ENCODE peak calls at places on chromosomes 6 and 20, in five cellular contexts. One of them, this sample, is unnamed.

GRCh38 chr6:1802495-1803395 is 193.0 kb downstream of the FOXC1 start:
- DNase-seq in kidney epithelial cell: no peak
- DNase-seq in colonic mucosa: no peak
- DNase-seq in HFF-Myc: no peak
- DNase-seq in ovary: no peak
- DNase-seq in this sample: no peak

GRCh38 chr6:170131351-170131750 is 159.5 kb downstream of the DLL1 start:
- DNase-seq in ovary: peak
- DNase-seq in kidney epithelial cell: no peak
- DNase-seq in HFF-Myc: no peak
- DNase-seq in colonic mucosa: no peak
- DNase-seq in this sample: no peak

GRCh38 chr20:56212071-56212470 is 36.5 kb upstream of the MC3R start:
- DNase-seq in HFF-Myc: no peak
- DNase-seq in kidney epithelial cell: no peak
- DNase-seq in ovary: no peak
- DNase-seq in colonic mucosa: no peak
- DNase-seq in this sample: no peak

GRCh38 chr6:138948028-138948427 is 40.0 kb downstream of the REPS1 start:
- DNase-seq in colonic mucosa: no peak
- DNase-seq in HFF-Myc: no peak
- DNase-seq in ovary: no peak
- DNase-seq in kidney epithelial cell: no peak
- DNase-seq in this sample: peak

GRCh38 chr20:58021481-58021880 is 207.0 kb downstream of the ANKRD60 start:
- DNase-seq in HFF-Myc: no peak
- DNase-seq in kidney epithelial cell: no peak
- DNase-seq in colonic mucosa: no peak
- DNase-seq in ovary: peak
- DNase-seq in this sample: no peak

GRCh38 chr6:27178860-27179259 is 68.6 kb upstream of the PRSS16 start:
- DNase-seq in HFF-Myc: no peak
- DNase-seq in kidney epithelial cell: no peak
- DNase-seq in ovary: no peak
- DNase-seq in colonic mucosa: no peak
- DNase-seq in this sample: no peak

GRCh38 chr6:143060806-143061596 is at the start of gene AIG1:
- DNase-seq in ovary: peak
- DNase-seq in kidney epithelial cell: no peak
- DNase-seq in colonic mucosa: peak
- DNase-seq in HFF-Myc: peak
- DNase-seq in this sample: peak

GRCh38 chr20:2455771-2456497 is 14.7 kb downstream of the SNRPB start:
- DNase-seq in kidney epithelial cell: no peak
- DNase-seq in ovary: no peak
- DNase-seq in colonic mucosa: no peak
- DNase-seq in HFF-Myc: no peak
- DNase-seq in this sample: no peak

GRCh38 chr6:107655245-107655644 is 165.3 kb downstream of the SOBP start:
- DNase-seq in HFF-Myc: no peak
- DNase-seq in kidney epithelial cell: no peak
- DNase-seq in ovary: no peak
- DNase-seq in colonic mucosa: no peak
- DNase-seq in this sample: no peak

GRCh38 chr6:90021701-90022100 is 127.4 kb downstream of the GJA10 start:
- DNase-seq in ovary: no peak
- DNase-seq in colonic mucosa: no peak
- DNase-seq in kidney epithelial cell: no peak
- DNase-seq in HFF-Myc: no peak
- DNase-seq in this sample: no peak

DNA sequence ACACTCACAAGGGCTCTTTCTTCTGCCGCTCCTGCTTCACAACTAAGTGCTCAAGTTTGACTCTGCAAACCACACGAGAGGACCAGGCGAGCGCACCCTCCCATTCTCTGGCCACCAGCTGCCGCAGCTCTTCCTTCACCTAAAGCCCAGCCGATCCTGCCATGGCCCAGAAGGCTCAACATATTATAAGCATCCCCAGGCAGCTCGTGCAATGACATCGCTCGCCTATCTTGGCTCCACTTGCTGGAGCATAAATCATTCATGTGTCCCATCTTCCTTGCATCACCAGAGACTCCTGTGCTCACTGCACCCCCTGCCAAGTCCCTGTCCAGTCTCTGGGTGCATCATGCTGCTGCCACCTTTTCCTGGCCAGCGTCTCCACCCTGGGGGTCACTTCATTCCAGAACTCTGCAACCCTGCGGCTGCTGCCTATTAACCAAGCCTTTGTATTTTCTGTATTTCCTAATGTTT is 59.0 kb downstream of the PSMG4 start:
- DNase-seq in ovary: no peak
- DNase-seq in HFF-Myc: no peak
- DNase-seq in colonic mucosa: no peak
- DNase-seq in kidney epithelial cell: no peak
- DNase-seq in this sample: no peak
- H3K4me3 ChIP-seq in ovary: no peak
- H3K4me3 ChIP-seq in HFF-Myc: no peak
- H3K4me3 ChIP-seq in colonic mucosa: no peak
- H3K4me3 ChIP-seq in kidney epithelial cell: no peak
- H3K4me3 ChIP-seq in this sample: no peak

GRCh38 chr6:157714153-157714490 is 108.9 kb upstream of the SNX9 start:
- DNase-seq in kidney epithelial cell: no peak
- DNase-seq in HFF-Myc: no peak
- DNase-seq in colonic mucosa: no peak
- DNase-seq in ovary: no peak
- DNase-seq in this sample: no peak
- TF ChIP-seq CTCF in kidney epithelial cell: no peak
- TF ChIP-seq CTCF in HFF-Myc: no peak
- TF ChIP-seq CTCF in colonic mucosa: no peak
- TF ChIP-seq CTCF in ovary: no peak
- TF ChIP-seq CTCF in this sample: no peak

GRCh38 chr6:16002332-16003196 is 126.3 kb upstream of the MYLIP start:
- DNase-seq in ovary: no peak
- DNase-seq in colonic mucosa: no peak
- DNase-seq in HFF-Myc: no peak
- DNase-seq in kidney epithelial cell: no peak
- DNase-seq in this sample: no peak

GRCh38 chr6:15997751-15998388 is 131.0 kb upstream of the MYLIP start:
- DNase-seq in colonic mucosa: no peak
- DNase-seq in ovary: no peak
- DNase-seq in kidney epithelial cell: no peak
- DNase-seq in HFF-Myc: no peak
- DNase-seq in this sample: no peak

GRCh38 chr6:16003197-16003491 is 125.7 kb upstream of the MYLIP start:
- DNase-seq in ovary: no peak
- DNase-seq in HFF-Myc: no peak
- DNase-seq in kidney epithelial cell: no peak
- DNase-seq in colonic mucosa: no peak
- DNase-seq in this sample: no peak

GRCh38 chr6:15999201-15999600 is 129.7 kb upstream of the MYLIP start:
- DNase-seq in ovary: no peak
- DNase-seq in HFF-Myc: no peak
- DNase-seq in kidney epithelial cell: no peak
- DNase-seq in colonic mucosa: no peak
- DNase-seq in this sample: no peak

DNA sequence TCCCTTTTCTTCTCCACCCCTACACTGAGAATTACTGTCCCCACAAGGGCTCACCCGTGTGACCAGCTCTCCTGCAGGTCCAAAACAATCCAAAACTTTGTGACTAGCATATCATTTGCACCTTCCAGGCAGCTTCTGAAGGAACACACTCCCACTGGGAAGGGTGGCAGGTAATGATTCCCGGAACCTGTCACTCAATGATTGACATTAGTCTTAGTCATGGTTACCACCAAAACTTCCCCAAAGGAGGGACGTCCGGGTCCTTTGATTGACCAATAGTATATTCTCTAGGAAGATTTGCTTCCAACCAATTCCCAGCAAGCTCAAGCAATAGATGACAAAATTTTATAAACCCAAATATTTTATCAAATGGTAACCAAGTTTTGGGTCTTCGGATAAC is 127.7 kb upstream of the MYLIP start:
- DNase-seq in colonic mucosa: no peak
- DNase-seq in HFF-Myc: no peak
- DNase-seq in kidney epithelial cell: no peak
- DNase-seq in ovary: no peak
- DNase-seq in this sample: no peak
- H3K4me3 ChIP-seq in colonic mucosa: no peak
- H3K4me3 ChIP-seq in HFF-Myc: no peak
- H3K4me3 ChIP-seq in kidney epithelial cell: no peak
- H3K4me3 ChIP-seq in ovary: no peak
- H3K4me3 ChIP-seq in this sample: no peak

DNA sequence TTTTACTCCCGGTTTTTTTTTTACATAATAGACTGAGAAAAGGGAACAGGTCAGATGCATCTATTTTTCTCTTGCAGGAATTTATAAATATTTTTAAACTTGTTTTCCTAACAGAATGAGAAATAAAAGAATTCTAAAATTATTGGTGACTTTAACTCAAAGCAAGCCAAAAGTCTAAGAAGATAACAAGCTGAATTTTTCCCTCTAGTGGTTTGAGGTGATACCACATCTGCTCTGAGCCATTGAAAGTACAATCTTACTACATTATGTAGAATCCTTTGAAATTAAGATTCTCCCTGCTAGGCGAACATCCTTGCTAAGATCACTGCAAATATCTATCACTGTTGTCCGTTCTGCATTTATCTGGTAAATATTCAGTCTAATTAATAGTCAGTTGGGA is 10.7 kb upstream of the STMND1 start:
- DNase-seq in kidney epithelial cell: no peak
- DNase-seq in HFF-Myc: no peak
- DNase-seq in colonic mucosa: no peak
- DNase-seq in ovary: no peak
- DNase-seq in this sample: no peak
- TF ChIP-seq CTCF in kidney epithelial cell: peak
- TF ChIP-seq CTCF in HFF-Myc: peak
- TF ChIP-seq CTCF in colonic mucosa: no peak
- TF ChIP-seq CTCF in ovary: no peak
- TF ChIP-seq CTCF in this sample: peak

GRCh38 chr20:59985864-59986263 is 27.6 kb downstream of the CDH26 start:
- DNase-seq in HFF-Myc: no peak
- DNase-seq in ovary: no peak
- DNase-seq in kidney epithelial cell: no peak
- DNase-seq in colonic mucosa: no peak
- DNase-seq in this sample: no peak
- H3K4me3 ChIP-seq in HFF-Myc: no peak
- H3K4me3 ChIP-seq in ovary: no peak
- H3K4me3 ChIP-seq in kidney epithelial cell: no peak
- H3K4me3 ChIP-seq in colonic mucosa: no peak
- H3K4me3 ChIP-seq in this sample: no peak

DNA sequence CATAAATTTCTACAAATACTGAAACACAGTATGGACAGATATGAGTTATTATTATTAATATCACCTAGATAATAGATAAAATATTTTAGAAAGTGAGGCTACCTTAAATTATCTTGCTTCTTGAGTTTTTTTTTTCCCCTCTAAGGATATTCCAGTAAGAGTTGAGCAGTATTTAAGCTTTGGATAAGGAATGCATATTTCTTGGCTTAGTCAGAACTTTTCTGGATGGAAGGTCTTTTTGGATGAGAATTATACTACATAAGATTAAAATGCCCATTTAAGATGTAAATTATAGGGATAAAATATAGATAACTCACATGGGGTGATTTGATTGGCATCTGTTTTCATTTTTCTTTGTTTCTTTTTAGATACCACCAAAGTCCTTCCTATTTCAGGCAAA is 16.7 kb downstream of the LAMA2 start:
- DNase-seq in ovary: no peak
- DNase-seq in kidney epithelial cell: no peak
- DNase-seq in HFF-Myc: no peak
- DNase-seq in colonic mucosa: no peak
- DNase-seq in this sample: no peak
- TF ChIP-seq CTCF in ovary: no peak
- TF ChIP-seq CTCF in kidney epithelial cell: no peak
- TF ChIP-seq CTCF in HFF-Myc: no peak
- TF ChIP-seq CTCF in colonic mucosa: no peak
- TF ChIP-seq CTCF in this sample: no peak

DNA sequence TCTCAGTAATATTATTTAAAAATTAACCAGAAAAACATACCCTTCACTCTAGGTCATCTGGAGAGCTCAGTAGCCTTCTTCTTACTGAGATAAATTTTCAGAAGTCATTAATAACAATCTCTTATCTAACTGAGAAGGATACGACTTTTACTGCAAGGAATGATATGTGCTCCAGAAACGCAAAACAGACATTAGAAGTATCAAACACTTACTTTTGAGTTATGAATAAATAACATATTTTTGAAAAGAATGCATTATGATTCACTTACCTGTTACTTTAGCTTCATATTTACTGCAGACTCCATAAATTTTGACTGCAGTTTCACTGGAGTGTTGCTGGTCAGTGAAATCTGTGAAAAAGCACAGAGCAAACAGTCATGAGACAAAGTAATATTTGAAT is 668.7 kb upstream of the NRSN1 start:
- DNase-seq in ovary: no peak
- DNase-seq in colonic mucosa: no peak
- DNase-seq in HFF-Myc: no peak
- DNase-seq in kidney epithelial cell: no peak
- DNase-seq in this sample: no peak
- H3K4me3 ChIP-seq in ovary: no peak
- H3K4me3 ChIP-seq in colonic mucosa: no peak
- H3K4me3 ChIP-seq in HFF-Myc: no peak
- H3K4me3 ChIP-seq in kidney epithelial cell: no peak
- H3K4me3 ChIP-seq in this sample: no peak

DNA sequence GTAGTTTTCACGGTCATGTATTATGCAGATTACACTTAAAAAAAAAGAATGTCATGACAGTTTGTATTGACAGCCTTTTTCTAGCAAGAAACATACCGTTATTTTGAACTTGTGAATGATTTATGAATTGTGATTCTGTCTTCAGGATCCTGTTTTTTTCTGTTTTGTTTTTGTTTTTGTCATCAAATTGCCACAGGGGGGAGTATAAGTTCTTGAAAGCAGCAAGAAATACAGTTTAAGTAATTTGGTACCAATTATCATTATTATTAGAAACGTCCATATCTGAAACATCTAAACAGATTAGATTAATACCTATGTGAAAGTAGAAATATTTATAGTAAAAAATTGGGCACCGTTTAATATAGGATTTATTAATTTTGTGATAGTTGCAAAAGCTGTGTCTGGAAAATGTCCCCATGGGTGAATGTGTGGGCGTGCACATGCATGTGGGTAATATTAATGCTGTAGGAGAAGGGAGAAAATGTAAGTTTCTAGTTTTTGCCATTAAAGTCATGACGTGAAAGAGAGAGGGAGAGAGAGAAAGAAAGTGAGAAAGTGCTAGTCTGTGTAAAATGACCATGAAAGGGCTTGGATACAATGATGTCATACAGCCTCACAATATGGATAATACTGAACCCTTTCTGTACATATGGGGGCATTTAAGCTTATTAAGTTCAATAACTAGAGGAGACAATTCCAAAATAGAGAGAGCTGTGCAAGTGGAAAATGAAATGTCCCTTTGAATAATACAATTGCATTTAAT is 9.4 kb upstream of the CCN2 start:
- DNase-seq in kidney epithelial cell: no peak
- DNase-seq in ovary: no peak
- DNase-seq in colonic mucosa: no peak
- DNase-seq in HFF-Myc: no peak
- DNase-seq in this sample: no peak
- TF ChIP-seq CTCF in kidney epithelial cell: peak
- TF ChIP-seq CTCF in ovary: no peak
- TF ChIP-seq CTCF in colonic mucosa: no peak
- TF ChIP-seq CTCF in HFF-Myc: peak
- TF ChIP-seq CTCF in this sample: no peak